ENCODE peak calls at places on chromosomes 16 and 17, in nine cellular contexts. H is body of pancreas, P is cardiac muscle cell, V is DND-41, M is A549, X is brain microvascular endothelial cell, G is adrenal gland, B is colonic mucosa, Z is fibroblast of mammary gland. A is an unnamed sample.
A peak's percentile ranks its signal among the peaks of the same experiment; 100 is the strongest.

GRCh38 chr16:19760336-19761060 is 42.4 kb downstream of the IQCK start:
- DNase-seq in H (no peak), P (no peak), V (no peak), M (no peak), X (no peak), G (no peak), B (no peak), Z (no peak), A (no peak)

GRCh38 chr16:63816304-63816703 is 1305.6 kb downstream of the CDH11 start:
- DNase-seq in H (no peak), P (no peak), V (no peak), M (no peak), X (no peak), G (no peak), B (no peak), Z (no peak), A (no peak)

GRCh38 chr16:86919073-86919472 is 340.7 kb downstream of the FOXL1 start:
- DNase-seq in H (no peak), P (no peak), V (no peak), M (no peak), X (no peak), G (no peak), B (no peak), Z (no peak), A (no peak)

GRCh38 chr16:21184834-21185233 is 26.4 kb downstream of the LDAF1 start:
- DNase-seq in H (no peak), P (no peak), V (no peak), M (no peak), X (no peak), G (no peak), B (no peak), Z (peak; percentile 57), A (no peak)

GRCh38 chr17:79852748-79853147 is 13.5 kb upstream of the CBX4 start:
- DNase-seq in H (peak; percentile 37), P (peak; percentile 35), V (peak; percentile 45), M (peak; percentile 63), X (no peak), G (no peak), B (no peak), Z (peak; percentile 50), A (no peak)

GRCh38 chr17:28188841-28189263 is 130.1 kb upstream of the TMEM97 start:
- DNase-seq in H (no peak), P (no peak), V (no peak), M (no peak), X (no peak), G (no peak), B (no peak), Z (peak; percentile 48), A (peak; percentile 62)

GRCh38 chr16:23410176-23410575 is 42.8 kb downstream of the COG7 start:
- DNase-seq in H (no peak), P (no peak), V (no peak), M (no peak), X (no peak), G (no peak), B (no peak), Z (no peak), A (no peak)

GRCh38 chr17:10285896-10286295 is 86.9 kb downstream of the MYH13 start:
- DNase-seq in H (no peak), P (peak; percentile 51), V (no peak), M (no peak), X (no peak), G (no peak), B (no peak), Z (no peak), A (no peak)

GRCh38 chr16:88289549-88290344 is 93.0 kb upstream of the ZNF469 start:
- DNase-seq in H (no peak), P (no peak), V (peak; percentile 65), M (no peak), X (no peak), G (no peak), B (no peak), Z (no peak), A (no peak)

GRCh38 chr17:76292567-76292966 is 15.5 kb downstream of the QRICH2 start:
- DNase-seq in H (no peak), P (no peak), V (no peak), M (no peak), X (no peak), G (no peak), B (no peak), Z (no peak), A (no peak)

GRCh38 chr16:56389554-56389953 is 35.8 kb downstream of the AMFR start:
- DNase-seq in H (no peak), P (peak; percentile 50), V (no peak), M (peak; percentile 74), X (peak; percentile 99), G (peak; percentile 57), B (no peak), Z (peak; percentile 100), A (no peak)

GRCh38 chr17:65243838-65244237 is 106.7 kb downstream of the RGS9 start:
- DNase-seq in H (peak; percentile 5), P (peak; percentile 26), V (peak; percentile 49), M (no peak), X (no peak), G (peak; percentile 71), B (no peak), Z (peak; percentile 62), A (no peak)

GRCh38 chr17:77892469-77893143 is 65.9 kb upstream of the TNRC6C start:
- DNase-seq in H (no peak), P (peak; percentile 9), V (peak; percentile 40), M (no peak), X (no peak), G (no peak), B (no peak), Z (no peak), A (no peak)

GRCh38 chr17:64994281-64994680 is 62.3 kb downstream of the GNA13 start:
- DNase-seq in H (no peak), P (no peak), V (no peak), M (no peak), X (no peak), G (peak; percentile 14), B (no peak), Z (no peak), A (no peak)

GRCh38 chr17:21201302-21201602 is 12.7 kb downstream of the TMEM11 start:
- DNase-seq in H (no peak), P (no peak), V (no peak), M (no peak), X (no peak), G (peak; percentile 38), B (no peak), Z (no peak), A (no peak)

GRCh38 chr17:43170766-43171681 is at the start of gene NBR1:
- DNase-seq in H (peak; percentile 97), P (peak; percentile 99), V (peak; percentile 98), M (peak; percentile 99), X (peak; percentile 97), G (peak; percentile 98), B (peak; percentile 99), Z (peak; percentile 98), A (peak; percentile 95)
- TF ChIP-seq CTCF in H (no peak), P (peak; percentile 18), V (peak; percentile 47), M (no peak), X (peak; percentile 39), G (no peak), B (no peak), Z (no peak), A (peak; percentile 4)

GRCh38 chr16:75570351-75571104 is 4.3 kb downstream of the GABARAPL2 start:
- DNase-seq in H (no peak), P (no peak), V (no peak), M (no peak), X (no peak), G (no peak), B (no peak), Z (no peak), A (no peak)
- H3K4me3 ChIP-seq in H (no peak overlapping the region), P (no peak overlapping the region), V (no peak overlapping the region), M (no peak overlapping the region), X (no peak overlapping the region), G (no peak overlapping the region), B (no peak overlapping the region), Z (no peak overlapping the region), A (no peak overlapping the region)

GRCh38 chr16:31708348-31708747 is 165.3 kb upstream of the ZNF267 start:
- DNase-seq in H (no peak), P (no peak), V (peak; percentile 63), M (no peak), X (no peak), G (no peak), B (no peak), Z (no peak), A (no peak)
- TF ChIP-seq CTCF in H (no peak), P (no peak), V (no peak), M (no peak), X (no peak), G (no peak), B (no peak), Z (no peak), A (no peak)

GRCh38 chr16:354971-355441 is 2.5 kb upstream of the AXIN1 start:
- DNase-seq in H (no peak), P (no peak), V (no peak), M (no peak), X (no peak), G (no peak), B (no peak), Z (no peak), A (no peak)
- H3K4me3 ChIP-seq in H (no peak overlapping the region), P (no peak overlapping the region), V (no peak overlapping the region), M (no peak overlapping the region), X (no peak overlapping the region), G (no peak overlapping the region), B (no peak overlapping the region), Z (no peak overlapping the region), A (no peak overlapping the region)

GRCh38 chr17:58121925-58122324 is 26.3 kb upstream of the OR4D1 start:
- DNase-seq in H (no peak), P (peak; percentile 46), V (peak; percentile 18), M (peak; percentile 76), X (peak; percentile 25), G (no peak), B (no peak), Z (peak; percentile 48), A (peak; percentile 17)
- TF ChIP-seq CTCF in H (no peak), P (peak; percentile 20), V (peak; percentile 51), M (peak; percentile 51), X (peak; percentile 41), G (no peak), B (no peak), Z (peak; percentile 29), A (peak; percentile 26)

A was measured in HFF-Myc.